ENCODE peak calls at places on chromosomes 12 and 14, in ten cellular contexts. T is lung; V is left ventricle myocardium inferior; N is CD8-positive, alpha-beta memory T cell; L is transverse colon; I is breast epithelium; Z is heart right ventricle; P is astrocyte; H is lower lobe of right lung; A is right lobe of liver. K is an unnamed sample.

GRCh38 chr12:40248585-40249297 is 23.9 kb downstream of the LRRK2 start:
- DNase-seq in T (no peak), V (no peak), N (no peak), L (no peak), I (no peak), Z (no peak), P (peak; percentile 12), H (no peak), A (no peak), K (no peak)

GRCh38 chr14:51080622-51081021 is 14.3 kb downstream of the TRIM9 start:
- DNase-seq in T (no peak), V (no peak), N (no peak), L (no peak), I (no peak), Z (no peak), P (no peak), H (no peak), A (no peak), K (no peak)

GRCh38 chr12:95859344-95859816 is 628 bp downstream of the SNRPF start:
- DNase-seq in T (no peak), V (no peak), N (no peak), L (no peak), I (no peak), Z (no peak), P (peak; percentile 38), H (no peak), A (no peak), K (peak; percentile 19)

GRCh38 chr14:72254202-72254939 is 322.1 kb downstream of the RGS6 start:
- DNase-seq in T (no peak), V (no peak), N (no peak), L (no peak), I (no peak), Z (no peak), P (no peak), H (no peak), A (no peak), K (no peak)

GRCh38 chr12:45494279-45494678 is 235.2 kb upstream of the ARID2 start:
- DNase-seq in T (no peak), V (no peak), N (no peak), L (no peak), I (no peak), Z (no peak), P (no peak), H (no peak), A (no peak), K (no peak)

GRCh38 chr14:91413547-91414474 is 3.8 kb downstream of the CCDC88C start:
- DNase-seq in T (peak; percentile 79), V (no peak), N (peak; percentile 58), L (peak; percentile 80), I (peak; percentile 52), Z (no peak), P (no peak), H (peak; percentile 85), A (no peak), K (peak; percentile 88)

GRCh38 chr12:70692681-70693288 is 55.6 kb upstream of the PTPRB start:
- DNase-seq in T (no peak), V (no peak), N (no peak), L (no peak), I (no peak), Z (no peak), P (peak; percentile 21), H (no peak), A (no peak), K (no peak)

GRCh38 chr14:99726538-99727095 is 42.5 kb downstream of the CYP46A1 start:
- DNase-seq in T (no peak), V (no peak), N (no peak), L (no peak), I (peak; percentile 49), Z (no peak), P (no peak), H (peak; percentile 25), A (peak; percentile 38), K (no peak)

GRCh38 chr14:30525833-30526232 is 33.1 kb upstream of the G2E3 start:
- DNase-seq in T (no peak), V (no peak), N (no peak), L (no peak), I (no peak), Z (no peak), P (peak; percentile 12), H (no peak), A (no peak), K (no peak)

GRCh38 chr12:130513572-130513971 is 175.9 kb downstream of the PIWIL1 start:
- DNase-seq in T (no peak), V (no peak), N (no peak), L (no peak), I (no peak), Z (no peak), P (no peak), H (no peak), A (no peak), K (no peak)

GRCh38 chr14:20732477-20732876 is 13.2 kb upstream of the EDDM3A start:
- DNase-seq in T (no peak), V (no peak), N (no peak), L (no peak), I (no peak), Z (no peak), P (no peak), H (no peak), A (no peak), K (no peak)

GRCh38 chr14:20347747-20348146 is 4.3 kb downstream of the PARP2 start:
- DNase-seq in T (no peak), V (no peak), N (no peak), L (no peak), I (no peak), Z (no peak), P (no peak), H (no peak), A (no peak), K (no peak)

GRCh38 chr12:43267782-43268181 is 284.2 kb downstream of the ADAMTS20 start:
- DNase-seq in T (no peak), V (no peak), N (no peak), L (no peak), I (no peak), Z (no peak), P (no peak), H (no peak), A (no peak), K (peak; percentile 47)

GRCh38 chr12:121748571-121749265 is 36.2 kb downstream of the TMEM120B start:
- DNase-seq in T (no peak), V (no peak), N (no peak), L (no peak), I (no peak), Z (no peak), P (peak; percentile 86), H (no peak), A (no peak), K (no peak)

DNA sequence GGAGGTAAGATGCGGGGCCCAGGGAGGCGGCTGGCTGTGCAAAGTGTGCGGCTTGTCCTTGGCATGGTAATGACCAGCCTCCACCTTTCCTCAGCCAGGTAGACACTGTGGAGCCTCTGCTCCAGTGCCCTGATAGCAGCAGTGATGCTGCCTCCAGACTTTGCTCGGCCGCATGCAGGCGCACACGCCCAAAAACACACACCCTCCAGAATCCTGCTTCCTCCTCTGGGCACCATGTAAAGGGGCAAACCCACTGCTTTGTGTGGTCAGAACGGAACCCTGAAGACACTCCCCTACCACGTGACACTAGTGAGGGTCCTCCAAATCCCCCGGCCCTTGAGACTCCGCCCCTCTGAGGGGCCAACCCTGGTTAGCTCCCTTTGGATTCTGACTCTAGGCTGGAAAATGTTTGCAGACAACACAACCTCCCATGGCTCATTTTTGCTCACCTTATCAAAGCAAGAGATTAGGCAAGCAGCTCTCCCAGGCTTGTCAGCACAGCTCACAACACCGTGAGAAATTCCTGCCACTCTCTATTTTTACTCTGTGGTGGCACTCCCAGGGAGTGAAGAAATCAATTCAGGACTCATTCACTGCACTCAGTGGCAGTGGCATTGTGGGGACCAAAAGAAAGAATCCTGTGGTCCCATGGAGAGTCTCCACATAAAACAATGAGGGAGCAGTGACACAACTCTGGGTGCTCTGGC is 4.5 kb downstream of the KRT77 start:
- DNase-seq in T (no peak), V (no peak), N (no peak), L (no peak), I (no peak), Z (no peak), P (no peak), H (no peak), A (no peak), K (peak; percentile 75)
- H3K27me3 ChIP-seq in T (peaks cover 4% of the 10 kb centered on the region), V (peaks cover 43% of the 10 kb centered on the region), N (peaks cover 4% of the 10 kb centered on the region), L (peaks cover 24% of the 10 kb centered on the region), I (no peaks in the 10 kb centered on the region), Z (no peaks in the 10 kb centered on the region), P (peaks cover 9% of the 10 kb centered on the region), H (peaks cover 29% of the 10 kb centered on the region), A (no peaks in the 10 kb centered on the region), K (peaks cover 2% of the 10 kb centered on the region)

DNA sequence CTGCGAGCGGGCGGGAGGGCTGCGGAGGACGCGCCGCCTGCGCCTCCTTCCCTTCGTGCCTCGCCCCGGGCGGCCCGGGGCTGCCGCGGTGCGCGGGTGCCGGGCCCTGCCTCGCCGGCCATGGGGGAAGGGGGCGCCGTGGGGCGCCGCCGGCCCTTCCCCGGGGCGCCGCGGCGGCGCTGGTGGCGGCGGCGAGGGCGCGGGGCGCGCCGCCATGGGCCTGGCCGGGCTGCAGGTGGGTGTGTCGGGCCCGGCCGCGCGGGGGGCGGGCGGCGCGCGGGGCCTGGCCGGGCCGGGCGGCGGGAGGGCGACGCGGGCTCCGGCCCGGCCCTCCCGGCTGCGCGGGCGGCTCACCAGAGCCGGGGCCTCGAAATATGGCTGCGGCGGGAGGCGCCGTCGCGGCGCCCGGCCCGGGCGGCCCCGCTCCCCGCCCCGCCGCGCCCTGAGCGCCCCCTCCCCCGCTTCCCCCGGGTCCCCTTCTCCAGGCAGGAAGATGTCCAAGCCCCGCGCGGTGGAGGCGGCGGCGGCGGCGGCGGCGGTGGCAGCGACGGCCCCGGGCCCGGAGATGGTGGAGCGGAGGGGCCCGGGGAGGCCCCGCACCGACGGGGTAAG is 5.1 kb downstream of the KMT5A start:
- DNase-seq in T (no peak), V (no peak), N (peak; percentile 5), L (no peak), I (no peak), Z (no peak), P (no peak), H (no peak), A (no peak), K (no peak)
- H3K27ac ChIP-seq in T (peak overlapping the region; percentile 94), V (peak overlapping the region; percentile 97), N (no peak overlapping the region), L (peak overlapping the region; percentile 93), I (peak overlapping the region; percentile 75), Z (peak overlapping the region; percentile 89), P (no peak overlapping the region), H (peak overlapping the region; percentile 85), A (peak overlapping the region; percentile 60), K (no peak overlapping the region)

DNA sequence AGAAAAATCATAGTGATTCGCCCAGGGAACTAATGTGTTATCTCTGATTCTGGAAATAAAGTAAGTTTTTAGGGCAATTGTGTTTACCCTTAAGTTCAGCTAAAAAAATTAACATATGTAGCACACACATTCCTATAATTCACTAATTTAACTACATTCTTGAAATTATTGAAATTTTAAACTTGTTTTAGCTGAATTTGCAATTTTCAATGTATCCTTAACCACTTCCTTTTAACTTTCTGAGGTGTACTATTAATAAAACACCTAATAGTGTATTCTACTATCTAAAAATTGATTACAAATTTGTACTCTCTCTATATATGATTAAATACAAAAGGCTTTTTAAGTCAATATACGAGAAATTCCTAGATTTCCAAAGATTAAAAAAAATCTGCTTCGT is 2.2 kb downstream of the KLHL28 start:
- DNase-seq in T (no peak), V (no peak), N (no peak), L (no peak), I (no peak), Z (no peak), P (no peak), H (no peak), A (no peak), K (no peak)
- H3K4me3 ChIP-seq in T (no peak overlapping the region), V (peak overlapping the region; percentile 94), N (no peak overlapping the region), L (no peak overlapping the region), I (no peak overlapping the region), Z (no peak overlapping the region), P (peak overlapping the region; percentile 97), H (peak overlapping the region; percentile 91), A (no peak overlapping the region), K (no peak overlapping the region)

GRCh38 chr12:4025420-4026358 is 152.5 kb upstream of the PARP11 start:
- DNase-seq in T (no peak), V (no peak), N (no peak), L (no peak), I (no peak), Z (no peak), P (no peak), H (no peak), A (no peak), K (no peak)
- H3K27me3 ChIP-seq in T (no peaks in the 10 kb centered on the region), V (peaks cover 5% of the 10 kb centered on the region), N (no peaks in the 10 kb centered on the region), L (no peaks in the 10 kb centered on the region), I (no peaks in the 10 kb centered on the region), Z (no peaks in the 10 kb centered on the region), P (peaks cover 5% of the 10 kb centered on the region), H (no peaks in the 10 kb centered on the region), A (no peaks in the 10 kb centered on the region), K (no peaks in the 10 kb centered on the region)